ENCODE peak calls at places on chromosome 14, in ten cellular contexts. X is fibroblast of pulmonary artery; Z is CD4-positive, alpha-beta T cell; B is GM23248; D is fibroblast of mammary gland; T is HTR-8/SVneo; I is lower leg skin; P is ACHN; O is stomach; M is HuH-7. C is an unnamed sample.

GRCh38 chr14:103552811-103553210 is 9.6 kb downstream of the BAG5 start:
- DNase-seq in O (no peak), I (no peak), P (no peak), D (no peak), Z (no peak), T (no peak), B (no peak), M (no peak), X (no peak), C (no peak)

GRCh38 chr14:69398818-69399210 is 322 bp downstream of the SLC39A9 start:
- DNase-seq in D (no peak), M (no peak), T (no peak), O (no peak), B (no peak), Z (no peak), P (no peak), X (no peak), I (no peak), C (no peak)

GRCh38 chr14:69268763-69269162 is 8.8 kb downstream of the GALNT16 start:
- DNase-seq in M (no peak), I (no peak), T (peak), X (peak), Z (no peak), D (peak), O (no peak), B (peak), P (peak), C (peak)

GRCh38 chr14:74548881-74549280 is 55.3 kb downstream of the ISCA2 start:
- DNase-seq in P (no peak), T (no peak), O (peak), I (peak), M (no peak), X (peak), D (peak), B (peak), Z (no peak), C (no peak)

GRCh38 chr14:75283884-75284563 is 5.4 kb downstream of the FOS start:
- DNase-seq in I (no peak), X (peak), M (no peak), O (peak), D (no peak), P (no peak), Z (no peak), B (peak), T (no peak), C (peak)

GRCh38 chr14:99726538-99727095 is 42.5 kb downstream of the CYP46A1 start:
- DNase-seq in O (peak), X (no peak), M (no peak), Z (no peak), I (peak), P (no peak), D (no peak), T (no peak), B (no peak), C (no peak)

GRCh38 chr14:81219821-81220487 is 805 bp downstream of the GTF2A1 start:
- DNase-seq in P (peak), D (peak), M (no peak), B (peak), Z (peak), X (no peak), O (peak), I (no peak), T (no peak), C (no peak)

GRCh38 chr14:37036669-37037341 is 135.6 kb downstream of the SLC25A21 start:
- DNase-seq in B (peak), O (no peak), M (no peak), T (no peak), I (no peak), P (no peak), Z (no peak), X (no peak), D (peak), C (no peak)

GRCh38 chr14:103856105-103856504 is 8.7 kb upstream of the PPP1R13B start:
- DNase-seq in X (no peak), D (no peak), O (no peak), M (no peak), P (no peak), T (no peak), B (no peak), Z (no peak), I (no peak), C (no peak)

GRCh38 chr14:96792581-96792980 is 4.6 kb upstream of the VRK1 start:
- DNase-seq in D (no peak), X (no peak), O (no peak), B (no peak), I (no peak), M (no peak), P (no peak), Z (no peak), T (no peak), C (no peak)

GRCh38 chr14:92500491-92500941 is 13.1 kb upstream of the RIN3 start:
- DNase-seq in Z (no peak), B (no peak), I (no peak), X (no peak), M (peak), O (no peak), P (no peak), T (no peak), D (no peak), C (no peak)

GRCh38 chr14:22200977-22201605 is 387.9 kb downstream of the DAD1 start:
- DNase-seq in Z (no peak), P (peak), B (peak), O (no peak), I (no peak), M (peak), D (peak), X (peak), T (peak), C (peak)

GRCh38 chr14:21267431-21267845 is 1.8 kb downstream of the HNRNPC start:
- DNase-seq in I (no peak), B (peak), Z (no peak), O (no peak), T (no peak), M (no peak), D (peak), P (no peak), X (no peak), C (no peak)

GRCh38 chr14:73662439-73663056 is 17.8 kb downstream of the DNAL1 start:
- DNase-seq in T (peak), Z (no peak), O (no peak), X (peak), D (peak), B (peak), I (peak), P (peak), M (no peak), C (peak)

GRCh38 chr14:85093631-85094330 is 436.2 kb upstream of the FLRT2 start:
- DNase-seq in I (no peak), Z (no peak), O (no peak), M (no peak), D (peak), B (peak), P (no peak), X (peak), T (no peak), C (peak)

GRCh38 chr14:42222924-42223471 is 616.3 kb downstream of the LRFN5 start:
- DNase-seq in P (peak), M (no peak), T (peak), O (no peak), D (peak), I (peak), X (peak), Z (no peak), B (peak), C (peak)

GRCh38 chr14:100237735-100238418 is 1.1 kb upstream of the YY1 start:
- DNase-seq in M (peak), X (peak), Z (peak), P (peak), B (peak), I (peak), D (peak), O (peak), T (no peak), C (no peak)

GRCh38 chr14:80323266-80323665 is 112.0 kb upstream of the DIO2 start:
- DNase-seq in T (no peak), I (no peak), O (no peak), M (no peak), P (no peak), X (no peak), D (no peak), B (no peak), Z (no peak), C (no peak)